ENCODE peak calls at places on chromosomes 2 and 18, in six cellular contexts. C is activated CD4-positive, alpha-beta T cell treated with anti-CD3 and anti-CD28 coated beads for 24 hours; E is midbrain; H is HCT116; Y is activated gamma-delta T cell treated with Interleukin-2 at 50 U/mL for 16 hours; M is COLO829. D is an unnamed sample.

GRCh38 chr2:237464757-237465391 is 22.2 kb upstream of the MLPH start:
- DNase-seq in M (no peak), E (no peak), C (no peak), H (no peak), Y (no peak), D (no peak)

GRCh38 chr2:59936031-59936430 is 617.4 kb downstream of the BCL11A start:
- DNase-seq in C (no peak), H (no peak), Y (no peak), E (no peak), M (no peak), D (no peak)

GRCh38 chr2:143604172-143604571 is 475.0 kb downstream of the ARHGAP15 start:
- DNase-seq in H (no peak), M (no peak), Y (no peak), E (no peak), C (no peak), D (no peak)

GRCh38 chr2:74458957-74459290 is 686 bp downstream of the WBP1 start:
- DNase-seq in M (no peak), C (no peak), H (no peak), Y (no peak), E (no peak), D (no peak)

GRCh38 chr2:209614630-209615369 is 156.8 kb upstream of the UNC80 start:
- DNase-seq in Y (no peak), H (no peak), C (no peak), M (no peak), E (no peak), D (no peak)

GRCh38 chr18:34729264-34729663 is 19.2 kb downstream of the DTNA start:
- DNase-seq in M (peak), H (peak), C (no peak), E (no peak), Y (no peak), D (no peak)

GRCh38 chr2:240620149-240620731 is 5.0 kb upstream of the GPR35 start:
- DNase-seq in M (no peak), H (no peak), Y (peak), E (no peak), C (no peak), D (peak)

GRCh38 chr2:221844966-221845365 is 272.9 kb upstream of the EPHA4 start:
- DNase-seq in Y (no peak), E (no peak), C (no peak), H (no peak), M (no peak), D (no peak)

GRCh38 chr18:67669993-67670671 is 153.6 kb upstream of the DSEL start:
- DNase-seq in E (no peak), M (no peak), Y (no peak), H (no peak), C (no peak), D (no peak)

GRCh38 chr2:23703583-23704385 is 223.1 kb downstream of the ATAD2B start:
- DNase-seq in M (no peak), E (no peak), C (no peak), H (no peak), Y (no peak), D (no peak)

GRCh38 chr2:104429978-104430740 is 423.8 kb upstream of the POU3F3 start:
- DNase-seq in C (no peak), E (peak), Y (no peak), H (no peak), M (no peak), D (no peak)

GRCh38 chr2:138059487-138059886 is 95.2 kb downstream of the HNMT start:
- DNase-seq in H (no peak), Y (no peak), E (no peak), M (no peak), C (no peak), D (no peak)

GRCh38 chr2:105515581-105516415 is 116.9 kb upstream of the FHL2 start:
- DNase-seq in Y (no peak), H (no peak), E (peak), C (no peak), M (no peak), D (no peak)

GRCh38 chr2:236862526-236862925 is 223.2 kb upstream of the COPS8 start:
- DNase-seq in E (no peak), H (no peak), C (no peak), Y (no peak), M (no peak), D (no peak)

GRCh38 chr2:46909771-46910419 is 5.7 kb downstream of the MCFD2 start:
- DNase-seq in Y (no peak), M (peak), C (no peak), H (peak), E (no peak), D (no peak)

GRCh38 chr18:40380657-40381441 is 1574.2 kb upstream of the PIK3C3 start:
- DNase-seq in H (no peak), M (no peak), E (no peak), C (no peak), Y (no peak), D (no peak)

GRCh38 chr2:67339234-67339885 is 57.8 kb upstream of the ETAA1 start:
- DNase-seq in E (no peak), M (no peak), Y (no peak), C (no peak), H (no peak), D (no peak)

GRCh38 chr2:237547841-237548416 is 18.4 kb upstream of the PRLH start:
- DNase-seq in H (no peak), Y (no peak), M (no peak), C (no peak), E (no peak), D (no peak)

GRCh38 chr2:188291142-188291616 is 495 bp upstream of the GULP1 start:
- DNase-seq in Y (no peak), E (no peak), M (no peak), H (no peak), C (no peak), D (no peak)

GRCh38 chr2:37389984-37390765 is 45.7 kb downstream of the QPCT start:
- DNase-seq in Y (peak), E (no peak), C (peak), M (peak), H (peak), D (peak)

GRCh38 chr2:152580722-152581121 is 136.5 kb downstream of the PRPF40A start:
- DNase-seq in M (no peak), H (no peak), E (peak), Y (no peak), C (no peak), D (no peak)

GRCh38 chr2:111100087-111100764 is 20.5 kb upstream of the BCL2L11 start:
- DNase-seq in E (no peak), M (no peak), C (no peak), H (no peak), Y (no peak), D (no peak)

GRCh38 chr2:60676950-60677349 is 79.1 kb upstream of the PAPOLG start:
- DNase-seq in C (no peak), M (no peak), Y (no peak), H (no peak), E (no peak), D (no peak)

GRCh38 chr18:46903406-46903805 is 13.9 kb downstream of the PIAS2 start:
- DNase-seq in M (no peak), C (no peak), E (no peak), Y (no peak), H (no peak), D (no peak)

GRCh38 chr2:109185338-109185737 is 56.3 kb downstream of the SH3RF3 start:
- DNase-seq in E (no peak), H (no peak), C (no peak), M (no peak), Y (no peak), D (no peak)

GRCh38 chr2:84856785-84857184 is 24.1 kb downstream of the TRABD2A start:
- DNase-seq in E (no peak), M (no peak), H (no peak), Y (no peak), C (no peak), D (peak)

GRCh38 chr18:43662657-43663056 is 385.4 kb upstream of the SYT4 start:
- DNase-seq in M (peak), Y (no peak), H (no peak), C (no peak), E (no peak), D (no peak)

GRCh38 chr2:212811946-212812345 is 273.3 kb upstream of the ERBB4 start:
- DNase-seq in E (no peak), Y (no peak), M (no peak), H (no peak), C (no peak), D (no peak)

GRCh38 chr2:222057249-222058073 is 241.3 kb downstream of the PAX3 start:
- DNase-seq in Y (no peak), C (no peak), E (peak), H (no peak), M (peak), D (no peak)

GRCh38 chr2:160581035-160581434 is 87.4 kb upstream of the RBMS1 start:
- DNase-seq in H (no peak), C (no peak), E (no peak), Y (no peak), M (no peak), D (no peak)

GRCh38 chr2:72673279-72673678 is 152.6 kb downstream of the EXOC6B start:
- DNase-seq in H (no peak), C (no peak), M (no peak), E (no peak), Y (no peak), D (no peak)

GRCh38 chr2:216803803-216804202 is 56.1 kb downstream of the TNP1 start:
- DNase-seq in C (no peak), M (no peak), E (no peak), Y (no peak), H (no peak), D (no peak)

GRCh38 chr18:70634576-70635147 is 345.8 kb downstream of the SOCS6 start:
- DNase-seq in C (no peak), H (no peak), Y (no peak), E (no peak), M (no peak), D (no peak)

GRCh38 chr2:196200557-196200956 is 29.2 kb upstream of the STK17B start:
- DNase-seq in H (no peak), C (no peak), Y (no peak), E (no peak), M (no peak), D (no peak)

GRCh38 chr2:222398446-222398885 is 25.9 kb upstream of the SGPP2 start:
- DNase-seq in E (no peak), H (no peak), Y (no peak), M (no peak), C (no peak), D (no peak)

GRCh38 chr2:120702061-120702460 is 33.6 kb upstream of the GLI2 start:
- DNase-seq in H (no peak), C (no peak), Y (no peak), E (no peak), M (no peak), D (no peak)